ENCODE peak calls at places on chromosome 1, in four cellular contexts. S is right atrium auricular region; E is osteoblast; M is CD8-positive, alpha-beta memory T cell. K is an unnamed sample.

GRCh38 chr1:156711011-156711817 is 5.8 kb upstream of the CRABP2 start:
- DNase-seq in S (no peak), E (no peak), M (no peak), K (no peak)

GRCh38 chr1:90802622-90803021 is 85.5 kb upstream of the BARHL2 start:
- DNase-seq in S (no peak), E (no peak), M (no peak), K (no peak)

GRCh38 chr1:217482356-217483102 is 148.4 kb downstream of the GPATCH2 start:
- DNase-seq in S (no peak), E (peak; percentile 60), M (no peak), K (peak; percentile 71)

GRCh38 chr1:62436039-62436465 is 797 bp upstream of the USP1 start:
- DNase-seq in S (no peak), E (peak; percentile 73), M (peak; percentile 95), K (no peak)

GRCh38 chr1:159289059-159289458 is 13.1 kb upstream of the FCER1A start:
- DNase-seq in S (no peak), E (no peak), M (no peak), K (no peak)

GRCh38 chr1:222665964-222666363 is 46.3 kb downstream of the AIDA start:
- DNase-seq in S (no peak), E (no peak), M (no peak), K (no peak)

GRCh38 chr1:209433649-209434031 is 149.9 kb upstream of the CAMK1G start:
- DNase-seq in S (no peak), E (no peak), M (no peak), K (no peak)

GRCh38 chr1:53324321-53324720 is 3.5 kb downstream of the LRP8 start:
- DNase-seq in S (no peak), E (no peak), M (no peak), K (no peak)

GRCh38 chr1:93093332-93094006 is 14.4 kb downstream of the MTF2 start:
- DNase-seq in S (no peak), E (no peak), M (no peak), K (no peak)

GRCh38 chr1:47738560-47739182 is 258.5 kb downstream of the TRABD2B start:
- DNase-seq in S (no peak), E (no peak), M (no peak), K (no peak)

GRCh38 chr1:151893176-151893924 is 16.0 kb downstream of the THEM4 start:
- DNase-seq in S (no peak), E (no peak), M (no peak), K (no peak)

GRCh38 chr1:118304722-118305344 is 119.8 kb upstream of the SPAG17 start:
- DNase-seq in S (no peak), E (peak; percentile 88), M (no peak), K (no peak)

GRCh38 chr1:62356257-62356835 is 37.1 kb upstream of the KANK4 start:
- DNase-seq in S (no peak), E (peak; percentile 97), M (no peak), K (no peak)

GRCh38 chr1:29567257-29567656 is 330.9 kb downstream of the PTPRU start:
- DNase-seq in S (no peak), E (no peak), M (no peak), K (no peak)

GRCh38 chr1:221939598-221939997 is 197.7 kb upstream of the DUSP10 start:
- DNase-seq in S (no peak), E (no peak), M (no peak), K (no peak)

GRCh38 chr1:76013209-76013581 is 61.4 kb upstream of the ST6GALNAC3 start:
- DNase-seq in S (no peak), E (no peak), M (no peak), K (no peak)

GRCh38 chr1:225746361-225747179 is 31.1 kb upstream of the SRP9 start:
- DNase-seq in S (peak; percentile 84), E (peak; percentile 90), M (no peak), K (no peak)

GRCh38 chr1:204069887-204070286 is 3.0 kb upstream of the SOX13 start:
- DNase-seq in S (no peak), E (no peak), M (no peak), K (no peak)

GRCh38 chr1:193767891-193768290 is 581.5 kb upstream of the B3GALT2 start:
- DNase-seq in S (no peak), E (no peak), M (no peak), K (no peak)

GRCh38 chr1:205432116-205432515 is 10.3 kb upstream of the LEMD1 start:
- DNase-seq in S (no peak), E (no peak), M (no peak), K (no peak)

GRCh38 chr1:107460009-107460408 is 319.2 kb downstream of the NTNG1 start:
- DNase-seq in S (no peak), E (no peak), M (no peak), K (no peak)

GRCh38 chr1:65420590-65421340 is at the start of the genes LEPR and LEPROT:
- DNase-seq in S (no peak), E (peak; percentile 93), M (no peak), K (no peak)

GRCh38 chr1:52045236-52045635 is 9.8 kb downstream of the TXNDC12 start:
- DNase-seq in S (no peak), E (no peak), M (no peak), K (no peak)

GRCh38 chr1:16992675-16993074 is 12.3 kb upstream of the MFAP2 start:
- DNase-seq in S (no peak), E (no peak), M (no peak), K (no peak)

GRCh38 chr1:31591425-31592093 is 15.2 kb downstream of the TINAGL1 start:
- DNase-seq in S (no peak), E (peak; percentile 93), M (no peak), K (no peak)

GRCh38 chr1:160863422-160864131 is 890 bp upstream of the CD244 start:
- DNase-seq in S (no peak), E (no peak), M (no peak), K (no peak)

GRCh38 chr1:85296980-85297379 is 20.5 kb upstream of the BCL10 start:
- DNase-seq in S (no peak), E (no peak), M (no peak), K (no peak)
- H3K27ac ChIP-seq in S (peak overlapping the region; percentile 68), E (peak overlapping the region; percentile 91), M (no peak overlapping the region), K (no peak overlapping the region)

DNA sequence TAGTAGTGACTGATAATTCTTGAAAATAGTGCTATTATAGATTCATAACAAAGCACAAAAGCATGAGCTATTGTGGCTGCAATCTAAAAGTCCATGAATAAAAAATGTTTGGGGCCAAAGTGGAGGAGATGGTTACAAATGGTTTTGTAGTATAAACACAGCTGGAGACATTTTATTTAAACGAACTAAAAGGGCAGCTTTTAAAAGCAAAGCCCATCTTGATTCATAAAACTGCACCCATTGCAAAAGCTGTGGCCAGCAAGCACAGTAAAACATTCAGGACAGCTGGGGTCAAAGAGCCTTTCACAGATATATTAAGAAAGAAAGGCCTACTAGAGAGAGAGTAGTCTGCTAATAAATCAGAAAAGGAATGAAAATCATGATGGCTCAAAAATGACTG is 520.8 kb downstream of the NUF2 start:
- DNase-seq in S (no peak), E (no peak), M (no peak), K (no peak)
- H3K27ac ChIP-seq in S (no peak overlapping the region), E (no peak overlapping the region), M (no peak overlapping the region), K (no peak overlapping the region)

GRCh38 chr1:20194224-20194623 is 7.9 kb upstream of the PLA2G2C start:
- DNase-seq in S (no peak), E (no peak), M (no peak), K (no peak)
- H3K27ac ChIP-seq in S (no peak overlapping the region), E (no peak overlapping the region), M (no peak overlapping the region), K (no peak overlapping the region)

GRCh38 chr1:10687782-10688408 is 108.6 kb downstream of the CASZ1 start:
- DNase-seq in S (no peak), E (no peak), M (no peak), K (no peak)
- H3K27ac ChIP-seq in S (peak overlapping the region; percentile 86), E (no peak overlapping the region), M (no peak overlapping the region), K (no peak overlapping the region)

GRCh38 chr1:46401514-46401913 is 7.4 kb downstream of the FAAH start:
- DNase-seq in S (no peak), E (peak; percentile 85), M (no peak), K (no peak)
- H3K27ac ChIP-seq in S (no peak overlapping the region), E (no peak overlapping the region), M (no peak overlapping the region), K (no peak overlapping the region)

GRCh38 chr1:1324084-1324523 is 356 bp downstream of the INTS11 start:
- DNase-seq in S (no peak), E (peak; percentile 95), M (no peak), K (no peak)
- H3K27ac ChIP-seq in S (peak overlapping the region; percentile 91), E (peak overlapping the region; percentile 79), M (peak overlapping the region; percentile 79), K (peak overlapping the region; percentile 78)